ENCODE peak calls at places on chromosomes 16 and 17, in six cellular contexts. One of them, this sample, is unnamed.

GRCh38 chr17:6780886-6781285 is 4.9 kb downstream of the FBXO39 start:
- DNase-seq in CD8-positive, alpha-beta T cell: no peak
- DNase-seq in heart left ventricle: no peak
- DNase-seq in uterus: no peak
- DNase-seq in fibroblast of lung: no peak
- DNase-seq in IMR-90: no peak
- DNase-seq in this sample: no peak

GRCh38 chr17:40344321-40345160 is 20.0 kb downstream of the GJD3 start:
- DNase-seq in CD8-positive, alpha-beta T cell: no peak
- DNase-seq in heart left ventricle: no peak
- DNase-seq in uterus: peak; percentile 26
- DNase-seq in fibroblast of lung: no peak
- DNase-seq in IMR-90: no peak
- DNase-seq in this sample: no peak

GRCh38 chr16:66271074-66272060 is 95.1 kb upstream of the CDH5 start:
- DNase-seq in CD8-positive, alpha-beta T cell: no peak
- DNase-seq in heart left ventricle: no peak
- DNase-seq in uterus: no peak
- DNase-seq in fibroblast of lung: no peak
- DNase-seq in IMR-90: no peak
- DNase-seq in this sample: peak; percentile 17

GRCh38 chr17:12588531-12588930 is 77.2 kb upstream of the MYOCD start:
- DNase-seq in CD8-positive, alpha-beta T cell: no peak
- DNase-seq in heart left ventricle: no peak
- DNase-seq in uterus: no peak
- DNase-seq in fibroblast of lung: no peak
- DNase-seq in IMR-90: no peak
- DNase-seq in this sample: no peak

GRCh38 chr17:32569171-32570080 is 82.6 kb downstream of the CDK5R1 start:
- DNase-seq in CD8-positive, alpha-beta T cell: no peak
- DNase-seq in heart left ventricle: no peak
- DNase-seq in uterus: no peak
- DNase-seq in fibroblast of lung: no peak
- DNase-seq in IMR-90: no peak
- DNase-seq in this sample: no peak

GRCh38 chr16:68284847-68285246 is 20.5 kb downstream of the SLC7A6 start:
- DNase-seq in CD8-positive, alpha-beta T cell: no peak
- DNase-seq in heart left ventricle: no peak
- DNase-seq in uterus: no peak
- DNase-seq in fibroblast of lung: no peak
- DNase-seq in IMR-90: no peak
- DNase-seq in this sample: no peak

GRCh38 chr16:13957197-13958078 is 37.5 kb downstream of the ERCC4 start:
- DNase-seq in CD8-positive, alpha-beta T cell: no peak
- DNase-seq in heart left ventricle: peak; percentile 75
- DNase-seq in uterus: peak; percentile 83
- DNase-seq in fibroblast of lung: peak; percentile 99
- DNase-seq in IMR-90: peak; percentile 95
- DNase-seq in this sample: peak; percentile 77

GRCh38 chr16:1397779-1398178 is 16.7 kb downstream of the UNKL start:
- DNase-seq in CD8-positive, alpha-beta T cell: no peak
- DNase-seq in heart left ventricle: no peak
- DNase-seq in uterus: no peak
- DNase-seq in fibroblast of lung: no peak
- DNase-seq in IMR-90: no peak
- DNase-seq in this sample: no peak

GRCh38 chr16:5468488-5468887 is 370.9 kb upstream of the EEF2KMT start:
- DNase-seq in CD8-positive, alpha-beta T cell: no peak
- DNase-seq in heart left ventricle: no peak
- DNase-seq in uterus: no peak
- DNase-seq in fibroblast of lung: no peak
- DNase-seq in IMR-90: no peak
- DNase-seq in this sample: no peak

GRCh38 chr17:49521088-49521450 is 26.0 kb downstream of the NGFR start:
- DNase-seq in CD8-positive, alpha-beta T cell: no peak
- DNase-seq in heart left ventricle: no peak
- DNase-seq in uterus: no peak
- DNase-seq in fibroblast of lung: no peak
- DNase-seq in IMR-90: no peak
- DNase-seq in this sample: no peak

GRCh38 chr17:36600936-36601302 is 464 bp upstream of the MRM1 start:
- DNase-seq in CD8-positive, alpha-beta T cell: no peak
- DNase-seq in heart left ventricle: no peak
- DNase-seq in uterus: no peak
- DNase-seq in fibroblast of lung: no peak
- DNase-seq in IMR-90: no peak
- DNase-seq in this sample: no peak

GRCh38 chr17:31509805-31510177 is 118.3 kb downstream of the RAB11FIP4 start:
- DNase-seq in CD8-positive, alpha-beta T cell: no peak
- DNase-seq in heart left ventricle: no peak
- DNase-seq in uterus: no peak
- DNase-seq in fibroblast of lung: no peak
- DNase-seq in IMR-90: no peak
- DNase-seq in this sample: no peak

GRCh38 chr17:69733171-69734014 is 318.9 kb downstream of the MAP2K6 start:
- DNase-seq in CD8-positive, alpha-beta T cell: no peak
- DNase-seq in heart left ventricle: no peak
- DNase-seq in uterus: no peak
- DNase-seq in fibroblast of lung: peak; percentile 65
- DNase-seq in IMR-90: peak; percentile 88
- DNase-seq in this sample: no peak

GRCh38 chr16:17590711-17591654 is 120.2 kb upstream of the XYLT1 start:
- DNase-seq in CD8-positive, alpha-beta T cell: no peak
- DNase-seq in heart left ventricle: no peak
- DNase-seq in uterus: no peak
- DNase-seq in fibroblast of lung: no peak
- DNase-seq in IMR-90: no peak
- DNase-seq in this sample: no peak

GRCh38 chr17:46818319-46818928 is at the start of gene WNT3:
- DNase-seq in CD8-positive, alpha-beta T cell: peak; percentile 52
- DNase-seq in heart left ventricle: peak; percentile 72
- DNase-seq in uterus: no peak
- DNase-seq in fibroblast of lung: no peak
- DNase-seq in IMR-90: no peak
- DNase-seq in this sample: no peak

GRCh38 chr16:70736454-70737376 is 50.9 kb upstream of the MTSS2 start:
- DNase-seq in CD8-positive, alpha-beta T cell: peak; percentile 24
- DNase-seq in heart left ventricle: no peak
- DNase-seq in uterus: no peak
- DNase-seq in fibroblast of lung: peak; percentile 28
- DNase-seq in IMR-90: peak; percentile 34
- DNase-seq in this sample: no peak

GRCh38 chr17:34765291-34765690 is 185.9 kb downstream of the TMEM132E start:
- DNase-seq in CD8-positive, alpha-beta T cell: no peak
- DNase-seq in heart left ventricle: no peak
- DNase-seq in uterus: no peak
- DNase-seq in fibroblast of lung: no peak
- DNase-seq in IMR-90: no peak
- DNase-seq in this sample: no peak

GRCh38 chr17:15502315-15503112 is 35.1 kb upstream of the CDRT4 start:
- DNase-seq in CD8-positive, alpha-beta T cell: peak; percentile 52
- DNase-seq in heart left ventricle: peak; percentile 95
- DNase-seq in uterus: peak; percentile 95
- DNase-seq in fibroblast of lung: peak; percentile 96
- DNase-seq in IMR-90: peak; percentile 93
- DNase-seq in this sample: peak; percentile 95

GRCh38 chr16:22782299-22782698 is 31.7 kb upstream of the HS3ST2 start:
- DNase-seq in CD8-positive, alpha-beta T cell: no peak
- DNase-seq in heart left ventricle: no peak
- DNase-seq in uterus: peak; percentile 16
- DNase-seq in fibroblast of lung: no peak
- DNase-seq in IMR-90: no peak
- DNase-seq in this sample: no peak

GRCh38 chr17:3513305-3514035 is 37.7 kb downstream of the ASPA start:
- DNase-seq in CD8-positive, alpha-beta T cell: no peak
- DNase-seq in heart left ventricle: no peak
- DNase-seq in uterus: no peak
- DNase-seq in fibroblast of lung: peak; percentile 7
- DNase-seq in IMR-90: no peak
- DNase-seq in this sample: no peak

GRCh38 chr16:74521691-74522090 is 85.2 kb downstream of the GLG1 start:
- DNase-seq in CD8-positive, alpha-beta T cell: no peak
- DNase-seq in heart left ventricle: no peak
- DNase-seq in uterus: no peak
- DNase-seq in fibroblast of lung: peak; percentile 15
- DNase-seq in IMR-90: peak; percentile 35
- DNase-seq in this sample: no peak

GRCh38 chr16:89071686-89072182 is 21.9 kb upstream of the ACSF3 start:
- DNase-seq in CD8-positive, alpha-beta T cell: no peak
- DNase-seq in heart left ventricle: no peak
- DNase-seq in uterus: no peak
- DNase-seq in fibroblast of lung: no peak
- DNase-seq in IMR-90: no peak
- DNase-seq in this sample: no peak

GRCh38 chr16:55628306-55628968 is 27.4 kb upstream of the SLC6A2 start:
- DNase-seq in CD8-positive, alpha-beta T cell: no peak
- DNase-seq in heart left ventricle: no peak
- DNase-seq in uterus: no peak
- DNase-seq in fibroblast of lung: no peak
- DNase-seq in IMR-90: no peak
- DNase-seq in this sample: no peak

GRCh38 chr17:2566056-2566455 is 27.4 kb upstream of the PAFAH1B1 start:
- DNase-seq in CD8-positive, alpha-beta T cell: no peak
- DNase-seq in heart left ventricle: no peak
- DNase-seq in uterus: no peak
- DNase-seq in fibroblast of lung: no peak
- DNase-seq in IMR-90: no peak
- DNase-seq in this sample: no peak

GRCh38 chr17:16453493-16453851 is 38.1 kb downstream of the TRPV2 start:
- DNase-seq in CD8-positive, alpha-beta T cell: no peak
- DNase-seq in heart left ventricle: no peak
- DNase-seq in uterus: no peak
- DNase-seq in fibroblast of lung: no peak
- DNase-seq in IMR-90: no peak
- DNase-seq in this sample: no peak

GRCh38 chr17:71762526-71762925 is 358.3 kb upstream of the SOX9 start:
- DNase-seq in CD8-positive, alpha-beta T cell: no peak
- DNase-seq in heart left ventricle: no peak
- DNase-seq in uterus: no peak
- DNase-seq in fibroblast of lung: no peak
- DNase-seq in IMR-90: no peak
- DNase-seq in this sample: no peak

GRCh38 chr16:69833791-69834282 is 71.7 kb downstream of the WWP2 start:
- DNase-seq in CD8-positive, alpha-beta T cell: no peak
- DNase-seq in heart left ventricle: no peak
- DNase-seq in uterus: no peak
- DNase-seq in fibroblast of lung: no peak
- DNase-seq in IMR-90: no peak
- DNase-seq in this sample: no peak

GRCh38 chr17:42684929-42685556 is 2.7 kb downstream of the CNTNAP1 start:
- DNase-seq in CD8-positive, alpha-beta T cell: no peak
- DNase-seq in heart left ventricle: no peak
- DNase-seq in uterus: no peak
- DNase-seq in fibroblast of lung: no peak
- DNase-seq in IMR-90: no peak
- DNase-seq in this sample: peak; percentile 74

GRCh38 chr17:42685831-42686230 is 3.5 kb downstream of the CNTNAP1 start:
- DNase-seq in CD8-positive, alpha-beta T cell: no peak
- DNase-seq in heart left ventricle: no peak
- DNase-seq in uterus: no peak
- DNase-seq in fibroblast of lung: no peak
- DNase-seq in IMR-90: no peak
- DNase-seq in this sample: peak; percentile 3

GRCh38 chr17:42686520-42687137 is 4.3 kb downstream of the CNTNAP1 start:
- DNase-seq in CD8-positive, alpha-beta T cell: no peak
- DNase-seq in heart left ventricle: no peak
- DNase-seq in uterus: no peak
- DNase-seq in fibroblast of lung: no peak
- DNase-seq in IMR-90: no peak
- DNase-seq in this sample: no peak

GRCh38 chr17:42690596-42690995 is 8.3 kb downstream of the CNTNAP1 start:
- DNase-seq in CD8-positive, alpha-beta T cell: no peak
- DNase-seq in heart left ventricle: peak; percentile 48
- DNase-seq in uterus: no peak
- DNase-seq in fibroblast of lung: no peak
- DNase-seq in IMR-90: no peak
- DNase-seq in this sample: no peak

GRCh38 chr17:42687707-42688275 is 5.5 kb downstream of the CNTNAP1 start:
- DNase-seq in CD8-positive, alpha-beta T cell: no peak
- DNase-seq in heart left ventricle: no peak
- DNase-seq in uterus: no peak
- DNase-seq in fibroblast of lung: no peak
- DNase-seq in IMR-90: no peak
- DNase-seq in this sample: no peak
- H3K4me3 ChIP-seq in CD8-positive, alpha-beta T cell: no peak overlapping the region
- H3K4me3 ChIP-seq in heart left ventricle: no peak overlapping the region
- H3K4me3 ChIP-seq in uterus: no peak overlapping the region
- H3K4me3 ChIP-seq in fibroblast of lung: no peak overlapping the region
- H3K4me3 ChIP-seq in IMR-90: no peak overlapping the region
- H3K4me3 ChIP-seq in this sample: no peak overlapping the region

DNA sequence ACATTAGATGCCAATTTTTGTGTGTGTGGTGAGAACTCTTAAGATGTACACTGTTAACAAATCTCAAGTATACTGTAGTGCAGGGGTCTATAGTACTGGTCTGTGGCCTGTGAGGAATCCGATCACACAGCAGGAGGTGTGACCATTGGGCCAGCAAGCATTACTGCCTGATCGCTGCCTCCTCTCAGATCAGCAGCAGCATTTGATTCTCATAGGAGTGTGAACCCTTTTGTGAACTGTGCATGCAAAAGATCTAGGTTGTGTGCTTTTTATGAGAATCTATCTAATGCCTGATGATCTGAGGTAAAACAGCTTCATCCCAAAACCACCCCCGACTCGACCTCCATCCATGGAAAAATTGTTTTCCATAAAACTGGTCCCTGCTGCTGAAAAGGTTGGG is 12.6 kb downstream of the ZNF267 start:
- DNase-seq in CD8-positive, alpha-beta T cell: no peak
- DNase-seq in heart left ventricle: no peak
- DNase-seq in uterus: no peak
- DNase-seq in fibroblast of lung: no peak
- DNase-seq in IMR-90: no peak
- DNase-seq in this sample: no peak
- H3K9me3 ChIP-seq in CD8-positive, alpha-beta T cell: no peaks in the 10 kb centered on the region
- H3K9me3 ChIP-seq in heart left ventricle: no peaks in the 10 kb centered on the region
- H3K9me3 ChIP-seq in uterus: no peaks in the 10 kb centered on the region
- H3K9me3 ChIP-seq in fibroblast of lung: no peaks in the 10 kb centered on the region
- H3K9me3 ChIP-seq in IMR-90: peaks cover 9% of the 10 kb centered on the region
- H3K9me3 ChIP-seq in this sample: peaks cover 8% of the 10 kb centered on the region

DNA sequence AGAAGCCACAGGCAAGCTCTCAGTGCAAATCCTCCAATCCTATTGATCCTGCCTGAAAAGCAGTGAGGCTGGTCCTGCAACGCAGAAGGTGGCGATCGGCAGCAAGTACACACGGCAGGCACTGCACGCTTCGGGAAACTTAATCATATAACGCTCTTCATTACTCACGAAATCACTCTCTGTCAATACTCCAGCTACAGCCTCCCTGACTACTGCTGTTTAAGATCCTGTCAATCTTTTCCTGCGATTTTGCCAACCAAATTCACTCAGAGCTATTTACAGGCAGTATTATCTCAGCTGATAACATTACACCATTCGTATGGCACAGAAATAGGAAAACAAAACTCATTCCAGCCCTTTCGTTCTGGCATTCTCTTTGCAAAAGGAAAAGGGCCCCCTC is 262.3 kb upstream of the CDH8 start:
- DNase-seq in CD8-positive, alpha-beta T cell: no peak
- DNase-seq in heart left ventricle: no peak
- DNase-seq in uterus: no peak
- DNase-seq in fibroblast of lung: no peak
- DNase-seq in IMR-90: no peak
- DNase-seq in this sample: no peak
- H3K4me3 ChIP-seq in CD8-positive, alpha-beta T cell: no peak overlapping the region
- H3K4me3 ChIP-seq in heart left ventricle: no peak overlapping the region
- H3K4me3 ChIP-seq in uterus: no peak overlapping the region
- H3K4me3 ChIP-seq in fibroblast of lung: no peak overlapping the region
- H3K4me3 ChIP-seq in IMR-90: no peak overlapping the region
- H3K4me3 ChIP-seq in this sample: no peak overlapping the region

GRCh38 chr16:35363510-35363909 is 1904.1 kb downstream of the TP53TG3F start:
- DNase-seq in CD8-positive, alpha-beta T cell: no peak
- DNase-seq in heart left ventricle: no peak
- DNase-seq in uterus: no peak
- DNase-seq in fibroblast of lung: no peak
- DNase-seq in IMR-90: no peak
- DNase-seq in this sample: no peak
- H3K9me3 ChIP-seq in CD8-positive, alpha-beta T cell: peaks cover 3% of the 10 kb centered on the region
- H3K9me3 ChIP-seq in heart left ventricle: no peaks in the 10 kb centered on the region
- H3K9me3 ChIP-seq in uterus: no peaks in the 10 kb centered on the region
- H3K9me3 ChIP-seq in fibroblast of lung: peaks cover 1% of the 10 kb centered on the region
- H3K9me3 ChIP-seq in IMR-90: peaks cover 12% of the 10 kb centered on the region
- H3K9me3 ChIP-seq in this sample: peaks cover 14% of the 10 kb centered on the region

This sample was measured in left lung.